ENCODE peak calls at places on chromosomes 5 and 9, in four cellular contexts. P, B, G and F are unnamed samples.

GRCh38 chr5:5221731-5222130 is 81.6 kb downstream of the ADAMTS16 start:
- DNase-seq in P (no peak), B (no peak), G (no peak), F (no peak)

GRCh38 chr5:63686938-63687337 is 275.3 kb downstream of the HTR1A start:
- DNase-seq in P (peak), B (no peak), G (no peak), F (no peak)

GRCh38 chr9:107548298-107549142 is 59.0 kb upstream of the KLF4 start:
- DNase-seq in P (peak), B (no peak), G (no peak), F (peak)

GRCh38 chr9:35948901-35949318 is 9.0 kb downstream of the OR2S2 start:
- DNase-seq in P (no peak), B (no peak), G (no peak), F (no peak)

GRCh38 chr9:125646222-125647100 is 60.5 kb downstream of the MAPKAP1 start:
- DNase-seq in P (no peak), B (no peak), G (no peak), F (no peak)

GRCh38 chr5:95076395-95077165 is 208.3 kb downstream of the MCTP1 start:
- DNase-seq in P (no peak), B (no peak), G (no peak), F (no peak)

GRCh38 chr5:132425009-132425937 is 55.8 kb downstream of the SLC22A5 start:
- DNase-seq in P (peak), B (no peak), G (peak), F (no peak)

GRCh38 chr9:304519-305185 is 90.0 kb downstream of the DOCK8 start:
- DNase-seq in P (no peak), B (no peak), G (no peak), F (no peak)

GRCh38 chr5:29963956-29964355 is 1229.5 kb upstream of the CDH6 start:
- DNase-seq in P (no peak), B (no peak), G (no peak), F (no peak)

GRCh38 chr5:147223951-147224791 is 10.7 kb upstream of the STK32A start:
- DNase-seq in P (peak), B (no peak), G (no peak), F (no peak)

GRCh38 chr5:862367-863243 is 11.8 kb upstream of the ZDHHC11 start:
- DNase-seq in P (no peak), B (no peak), G (no peak), F (no peak)

GRCh38 chr9:113990975-113991471 is 87.1 kb downstream of the AMBP start:
- DNase-seq in P (no peak), B (no peak), G (no peak), F (peak)

GRCh38 chr9:99748690-99749089 is 73.0 kb upstream of the NR4A3 start:
- DNase-seq in P (no peak), B (no peak), G (no peak), F (no peak)

GRCh38 chr9:13279284-13280162 is at the start of gene MPDZ:
- DNase-seq in P (peak), B (no peak), G (no peak), F (peak)

GRCh38 chr5:135709998-135710670 is 124.3 kb upstream of the SLC25A48 start:
- DNase-seq in P (no peak), B (no peak), G (no peak), F (peak)

GRCh38 chr9:35350827-35351549 is 138.9 kb upstream of the RUSC2 start:
- DNase-seq in P (no peak), B (no peak), G (no peak), F (no peak)

GRCh38 chr9:34256104-34256503 is 73.0 kb downstream of the KIF24 start:
- DNase-seq in P (no peak), B (no peak), G (no peak), F (no peak)

GRCh38 chr5:128074171-128074570 is 9.4 kb upstream of the SLC12A2 start:
- DNase-seq in P (no peak), B (no peak), G (no peak), F (no peak)

GRCh38 chr5:115098041-115098702 is 71.5 kb downstream of the TRIM36 start:
- DNase-seq in P (peak), B (no peak), G (no peak), F (no peak)

GRCh38 chr5:81171769-81172168 is 61.4 kb upstream of the CKMT2 start:
- DNase-seq in P (no peak), B (no peak), G (no peak), F (no peak)

DNA sequence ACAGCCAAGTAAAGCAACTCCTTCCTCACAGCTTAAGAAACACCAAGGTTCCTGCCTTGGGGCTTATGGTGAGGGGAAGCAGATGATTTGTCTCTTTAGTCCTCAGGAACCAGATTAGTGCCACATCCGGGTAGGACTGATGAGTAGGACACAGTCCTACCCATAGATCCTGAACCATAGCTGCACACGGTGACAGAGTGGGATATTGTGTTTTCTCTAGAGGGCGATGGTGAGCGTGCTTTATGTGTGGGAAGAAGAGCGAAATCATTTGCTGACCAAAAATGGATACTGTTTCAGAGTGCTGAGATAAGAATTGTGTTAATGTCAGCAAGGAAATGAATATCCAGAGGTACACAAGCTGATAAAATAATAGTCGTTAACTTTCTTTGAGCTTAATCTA is 209.0 kb upstream of the FBXL7 start:
- DNase-seq in P (no peak), B (no peak), G (no peak), F (no peak)
- TF ChIP-seq CTCF in P (no peak), B (no peak), G (no peak), F (no peak)

DNA sequence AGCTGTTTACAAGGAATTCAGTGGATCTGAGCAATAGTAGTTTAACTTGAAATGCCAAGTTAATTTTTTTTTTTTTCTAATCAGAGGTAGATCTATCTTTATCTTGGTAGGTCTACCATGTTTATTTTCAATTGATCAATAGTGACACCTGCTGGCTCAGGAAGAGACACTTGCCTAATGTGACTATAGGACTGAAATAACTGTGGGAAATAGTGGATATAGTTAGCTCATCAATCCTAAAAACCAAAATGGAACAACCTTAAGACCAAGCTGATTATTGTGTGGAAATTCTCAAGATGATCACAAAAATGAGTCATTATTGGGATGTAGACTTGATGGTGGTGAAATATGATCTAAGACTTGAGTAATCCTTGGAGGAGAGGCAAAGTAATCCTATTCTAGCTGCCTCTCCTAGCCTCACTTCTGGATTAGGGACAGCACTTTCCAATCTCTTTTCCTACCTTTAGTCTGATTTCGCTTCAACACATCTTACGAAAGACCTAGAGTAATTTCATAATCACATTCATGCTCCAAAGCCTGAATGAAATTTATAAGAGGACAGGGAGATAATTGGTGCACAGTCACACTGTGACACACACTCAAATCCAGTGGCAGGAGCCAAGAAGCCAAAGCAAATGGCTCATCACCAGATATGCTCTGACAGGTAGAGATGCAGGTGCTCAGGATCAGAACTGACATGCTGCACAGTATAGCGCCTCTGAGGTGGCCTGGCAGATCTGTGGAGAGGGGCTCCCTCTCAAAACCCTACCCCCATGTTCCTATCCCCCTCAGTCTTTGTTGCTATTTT is 156.3 kb downstream of the HMHB1 start:
- DNase-seq in P (no peak), B (no peak), G (no peak), F (no peak)
- TF ChIP-seq CTCF in P (no peak), B (no peak), G (no peak), F (peak)

GRCh38 chr9:108756746-108757490 is 98.9 kb downstream of the ACTL7B start:
- DNase-seq in P (no peak), B (no peak), G (no peak), F (no peak)
- TF ChIP-seq CTCF in P (no peak), B (no peak), G (no peak), F (peak)

DNA sequence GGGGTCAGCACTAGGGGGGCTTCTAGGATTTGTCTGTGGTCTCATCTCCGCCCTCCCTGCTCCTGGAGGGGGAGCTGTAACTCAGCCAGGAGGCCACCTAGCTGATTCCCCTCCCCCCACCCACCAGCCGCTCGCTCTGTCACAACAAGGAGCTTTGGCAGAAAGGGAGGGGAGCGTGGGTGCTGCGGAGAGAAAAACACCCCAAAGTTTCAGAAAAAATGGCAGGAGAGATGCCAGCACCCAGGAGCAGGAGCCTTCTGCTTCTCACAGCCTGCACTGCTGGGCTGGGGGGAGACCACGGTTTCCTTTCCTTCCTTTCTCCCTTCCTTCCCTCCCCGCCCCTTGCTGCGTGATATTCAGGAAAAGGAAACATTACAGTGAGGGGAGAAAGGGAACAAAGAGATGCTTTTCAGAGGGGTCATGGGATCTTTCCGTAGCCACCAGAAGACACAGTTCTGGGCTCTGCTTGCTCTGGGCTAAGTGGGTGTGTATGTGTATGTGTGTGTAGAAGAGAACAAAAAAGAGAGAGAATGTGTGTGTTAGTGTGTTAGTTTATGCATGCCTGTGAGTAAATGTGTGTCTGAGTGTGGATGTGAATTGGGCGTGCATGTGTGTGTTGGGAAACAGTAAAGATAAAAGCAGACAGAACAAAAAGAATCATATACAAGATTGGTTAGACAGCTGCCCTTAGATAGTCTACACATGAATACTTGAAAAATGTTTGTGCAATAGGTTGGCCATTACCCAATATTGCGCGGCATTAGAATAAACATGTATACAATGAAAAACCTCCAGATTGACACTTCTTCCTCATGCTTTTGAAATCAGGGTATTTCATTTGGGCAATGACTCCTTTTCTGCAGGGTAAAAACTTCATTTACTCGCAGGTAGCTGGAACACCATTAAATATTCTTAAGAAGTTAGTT is 36.4 kb upstream of the HSPA9 start:
- DNase-seq in P (peak), B (no peak), G (no peak), F (peak)
- TF ChIP-seq CTCF in P (no peak), B (no peak), G (no peak), F (no peak)

GRCh38 chr5:53035868-53036381 is 46.8 kb downstream of the ITGA2 start:
- DNase-seq in P (no peak), B (no peak), G (no peak), F (no peak)
- TF ChIP-seq CTCF in P (no peak), B (no peak), G (peak), F (no peak)

DNA sequence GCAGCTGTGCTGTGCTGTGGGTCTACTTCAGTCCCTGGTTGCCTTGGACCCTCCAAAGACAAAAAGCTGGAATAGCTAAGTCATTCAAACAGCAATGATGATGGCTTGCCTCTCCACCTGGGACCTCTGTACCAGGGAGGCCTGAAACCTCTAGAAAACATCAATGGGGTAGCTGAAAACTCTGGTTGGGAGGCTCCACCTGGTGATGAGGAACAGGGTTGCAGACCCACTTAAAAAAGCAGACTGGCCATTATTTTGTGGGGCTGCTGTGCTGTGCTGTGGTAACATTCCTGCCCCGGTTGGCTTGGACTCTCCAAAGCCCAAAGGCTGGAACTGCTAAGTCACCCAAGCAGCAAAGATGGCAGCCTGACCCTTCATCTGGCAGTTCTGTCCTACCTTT is 839.3 kb upstream of the ARRDC3 start:
- DNase-seq in P (no peak), B (no peak), G (no peak), F (no peak)
- TF ChIP-seq CTCF in P (no peak), B (no peak), G (no peak), F (no peak)

DNA sequence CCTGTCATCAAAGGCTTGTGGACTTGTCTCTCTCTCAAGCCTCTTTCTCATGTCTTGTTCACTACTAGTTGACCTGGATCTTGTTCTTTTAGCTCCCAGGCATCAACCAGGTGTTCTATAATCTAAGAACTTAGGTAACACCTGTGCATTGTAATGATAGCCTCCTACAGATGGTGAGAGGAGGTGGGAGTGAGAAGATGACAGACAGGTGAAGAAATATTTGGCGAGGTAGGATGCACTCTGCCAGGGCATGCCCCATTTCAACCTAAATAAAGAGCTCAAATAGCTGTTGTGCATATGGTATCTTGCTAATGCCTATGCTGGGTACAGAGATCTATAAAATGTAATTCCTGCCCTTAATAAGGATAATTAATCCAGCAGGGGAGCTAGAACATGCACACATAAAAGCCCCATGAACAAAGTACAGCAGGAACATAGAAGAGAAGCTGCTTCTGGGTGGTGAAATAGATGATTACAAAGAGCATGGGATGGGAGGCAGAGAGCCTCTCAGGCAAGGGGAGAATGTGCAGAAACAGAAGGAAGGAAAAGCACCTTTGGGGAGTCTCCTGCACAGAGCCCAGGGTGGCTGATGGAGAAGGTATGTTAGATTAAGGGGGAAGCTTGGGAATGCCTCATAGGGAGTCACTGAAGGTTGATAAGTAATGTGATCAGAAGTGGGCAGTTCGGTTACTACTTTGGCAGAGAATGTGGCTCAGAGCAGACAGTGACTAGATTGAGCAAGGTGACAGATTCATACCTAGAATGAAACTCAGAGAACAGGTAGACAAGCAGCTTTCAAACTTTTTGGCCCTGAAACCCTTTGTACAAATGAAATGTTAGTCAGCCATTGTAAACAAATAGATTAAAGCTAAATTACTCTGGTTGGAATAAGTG is 28.1 kb upstream of the PLIN2 start:
- DNase-seq in P (no peak), B (no peak), G (no peak), F (no peak)
- TF ChIP-seq CTCF in P (no peak), B (no peak), G (no peak), F (no peak)

DNA sequence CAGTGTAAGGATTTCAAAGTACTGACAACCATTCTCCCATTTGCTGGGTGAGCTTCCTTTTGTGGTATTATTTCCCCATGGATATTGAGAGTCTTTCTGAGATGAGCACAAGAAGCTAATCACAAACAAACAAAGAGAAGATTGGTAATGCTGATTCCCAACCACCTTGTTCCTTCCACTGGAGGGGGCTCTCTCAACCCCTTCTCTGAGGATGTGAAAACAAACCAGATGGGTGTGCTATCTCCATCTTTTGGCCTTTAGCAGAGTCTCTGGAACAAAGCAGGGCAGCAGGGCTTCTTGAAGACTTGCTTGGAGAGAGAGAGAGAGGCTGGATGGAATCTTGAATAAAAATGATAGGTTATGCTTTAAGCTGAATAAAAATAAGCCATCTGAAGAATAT is 576.7 kb upstream of the ZNF462 start:
- DNase-seq in P (no peak), B (no peak), G (no peak), F (no peak)
- TF ChIP-seq CTCF in P (no peak), B (no peak), G (no peak), F (no peak)

GRCh38 chr5:140076788-140077187 is 33.7 kb upstream of the NRG2 start:
- DNase-seq in P (no peak), B (no peak), G (no peak), F (no peak)

GRCh38 chr5:140072812-140073211 is 29.7 kb upstream of the NRG2 start:
- DNase-seq in P (no peak), B (no peak), G (no peak), F (no peak)

GRCh38 chr5:140076142-140076541 is 33.0 kb upstream of the NRG2 start:
- DNase-seq in P (no peak), B (no peak), G (no peak), F (no peak)

GRCh38 chr5:140073296-140073695 is 30.2 kb upstream of the NRG2 start:
- DNase-seq in P (no peak), B (no peak), G (no peak), F (no peak)

DNA sequence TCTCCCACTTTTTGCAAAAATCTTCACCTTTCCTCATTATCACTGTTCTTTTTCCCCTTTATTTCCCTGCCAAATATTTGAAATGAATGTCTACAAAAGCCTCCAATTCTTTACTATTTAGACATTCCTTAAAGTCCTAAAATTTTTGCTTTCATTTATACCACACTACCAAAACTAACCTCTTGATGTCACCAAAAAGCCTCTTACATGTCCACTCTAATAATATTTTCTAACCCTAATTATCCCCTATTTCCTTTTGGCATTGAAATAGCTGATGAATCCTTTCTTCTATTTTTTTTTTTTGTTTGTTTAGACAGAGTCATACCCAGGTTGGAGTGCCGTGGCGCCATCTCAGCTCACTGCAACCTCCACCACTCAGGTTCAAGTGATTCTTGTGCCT is 32.3 kb upstream of the NRG2 start:
- DNase-seq in P (no peak), B (no peak), G (no peak), F (no peak)
- TF ChIP-seq CTCF in P (no peak), B (no peak), G (no peak), F (peak)